ENCODE peak calls at places on chromosome 18, in four cellular contexts. W, J, B and F are unnamed samples.

GRCh38 chr18:35121531-35121930 is 80.3 kb downstream of the MAPRE2 start:
- DNase-seq in W (no peak), J (no peak), B (no peak), F (no peak)

GRCh38 chr18:11498821-11499220 is 110.6 kb upstream of the SLC35G4 start:
- DNase-seq in W (no peak), J (no peak), B (no peak), F (no peak)

GRCh38 chr18:63342206-63342605 is 22.6 kb upstream of the BCL2 start:
- DNase-seq in W (no peak), J (peak; percentile 38), B (peak; percentile 53), F (no peak)

GRCh38 chr18:36038102-36038663 is 29.2 kb downstream of the RPRD1A start:
- DNase-seq in W (no peak), J (no peak), B (no peak), F (no peak)

GRCh38 chr18:47627030-47627429 is 303.4 kb downstream of the SMAD2 start:
- DNase-seq in W (no peak), J (no peak), B (no peak), F (no peak)

GRCh38 chr18:65587491-65587890 is 163.3 kb upstream of the CDH7 start:
- DNase-seq in W (no peak), J (no peak), B (no peak), F (no peak)

GRCh38 chr18:71630686-71631085 is 913.5 kb downstream of the CBLN2 start:
- DNase-seq in W (no peak), J (no peak), B (no peak), F (no peak)

GRCh38 chr18:59837586-59837985 is 62.2 kb upstream of the PMAIP1 start:
- DNase-seq in W (no peak), J (peak; percentile 31), B (no peak), F (peak; percentile 16)

GRCh38 chr18:60549338-60549960 is 176.9 kb upstream of the MC4R start:
- DNase-seq in W (no peak), J (no peak), B (no peak), F (no peak)

GRCh38 chr18:7576685-7577084 is 9.6 kb downstream of the PTPRM start:
- DNase-seq in W (no peak), J (no peak), B (no peak), F (no peak)

GRCh38 chr18:60541661-60542060 is 169.1 kb upstream of the MC4R start:
- DNase-seq in W (no peak), J (no peak), B (no peak), F (no peak)

GRCh38 chr18:8264861-8265411 is 344.3 kb upstream of the RAB12 start:
- DNase-seq in W (peak; percentile 31), J (no peak), B (no peak), F (no peak)

GRCh38 chr18:36572135-36572856 is 256.5 kb downstream of the TPGS2 start:
- DNase-seq in W (no peak), J (no peak), B (no peak), F (no peak)

GRCh38 chr18:64405161-64405560 is 256.3 kb upstream of the LINC00305 start:
- DNase-seq in W (no peak), J (no peak), B (no peak), F (no peak)

GRCh38 chr18:79528296-79528695 is 132.6 kb downstream of the NFATC1 start:
- DNase-seq in W (no peak), J (peak; percentile 13), B (no peak), F (no peak)

GRCh38 chr18:3424280-3424890 is 25.6 kb upstream of the TGIF1 start:
- DNase-seq in W (no peak), J (no peak), B (no peak), F (no peak)

GRCh38 chr18:59446012-59446411 is 86.9 kb upstream of the LMAN1 start:
- DNase-seq in W (no peak), J (no peak), B (no peak), F (no peak)

GRCh38 chr18:26791676-26792075 is 73.8 kb downstream of the AQP4 start:
- DNase-seq in W (no peak), J (no peak), B (no peak), F (no peak)

GRCh38 chr18:34223164-34223892 is 1.4 kb downstream of the NOL4 start:
- DNase-seq in W (peak; percentile 20), J (no peak), B (peak; percentile 82), F (no peak)

GRCh38 chr18:62505669-62506494 is 16.9 kb upstream of the ZCCHC2 start:
- DNase-seq in W (no peak), J (no peak), B (no peak), F (no peak)

GRCh38 chr18:44098551-44099098 is 582.1 kb upstream of the SETBP1 start:
- DNase-seq in W (no peak), J (no peak), B (peak; percentile 58), F (no peak)

GRCh38 chr18:77132369-77133050 is at the start of gene MBP:
- DNase-seq in W (peak; percentile 92), J (peak; percentile 51), B (peak; percentile 91), F (no peak)

GRCh38 chr18:62987859-62988258 is 272.5 kb downstream of the PHLPP1 start:
- DNase-seq in W (no peak), J (no peak), B (no peak), F (no peak)

GRCh38 chr18:24396082-24396623 is 1.5 kb downstream of the OSBPL1A start:
- DNase-seq in W (no peak), J (no peak), B (no peak), F (no peak)

GRCh38 chr18:79397830-79398761 is 2.4 kb downstream of the NFATC1 start:
- DNase-seq in W (peak; percentile 23), J (no peak), B (no peak), F (no peak)

GRCh38 chr18:41096504-41096903 is 858.5 kb upstream of the PIK3C3 start:
- DNase-seq in W (no peak), J (no peak), B (no peak), F (no peak)

GRCh38 chr18:3221496-3221895 is 1.7 kb upstream of the MYOM1 start:
- DNase-seq in W (no peak), J (no peak), B (no peak), F (no peak)

GRCh38 chr18:59249186-59249774 is 24.0 kb downstream of the RAX start:
- DNase-seq in W (no peak), J (peak; percentile 37), B (peak; percentile 66), F (peak; percentile 31)

GRCh38 chr18:62814114-62814759 is 98.9 kb downstream of the PHLPP1 start:
- DNase-seq in W (no peak), J (no peak), B (no peak), F (no peak)

GRCh38 chr18:26307161-26307773 is 81.0 kb downstream of the TAF4B start:
- DNase-seq in W (no peak), J (no peak), B (no peak), F (peak; percentile 7)

GRCh38 chr18:38534073-38534472 is 968.5 kb upstream of the CELF4 start:
- DNase-seq in W (no peak), J (no peak), B (no peak), F (no peak)

GRCh38 chr18:40821596-40822243 is 1133.3 kb upstream of the PIK3C3 start:
- DNase-seq in W (no peak), J (no peak), B (no peak), F (no peak)

GRCh38 chr18:7872569-7872968 is 305.5 kb downstream of the PTPRM start:
- DNase-seq in W (no peak), J (no peak), B (no peak), F (peak; percentile 5)

GRCh38 chr18:79903787-79904356 is 47.6 kb downstream of the SLC66A2 start:
- DNase-seq in W (no peak), J (no peak), B (no peak), F (no peak)

GRCh38 chr18:43789234-43790000 is 512.1 kb upstream of the SYT4 start:
- DNase-seq in W (no peak), J (no peak), B (no peak), F (no peak)

DNA sequence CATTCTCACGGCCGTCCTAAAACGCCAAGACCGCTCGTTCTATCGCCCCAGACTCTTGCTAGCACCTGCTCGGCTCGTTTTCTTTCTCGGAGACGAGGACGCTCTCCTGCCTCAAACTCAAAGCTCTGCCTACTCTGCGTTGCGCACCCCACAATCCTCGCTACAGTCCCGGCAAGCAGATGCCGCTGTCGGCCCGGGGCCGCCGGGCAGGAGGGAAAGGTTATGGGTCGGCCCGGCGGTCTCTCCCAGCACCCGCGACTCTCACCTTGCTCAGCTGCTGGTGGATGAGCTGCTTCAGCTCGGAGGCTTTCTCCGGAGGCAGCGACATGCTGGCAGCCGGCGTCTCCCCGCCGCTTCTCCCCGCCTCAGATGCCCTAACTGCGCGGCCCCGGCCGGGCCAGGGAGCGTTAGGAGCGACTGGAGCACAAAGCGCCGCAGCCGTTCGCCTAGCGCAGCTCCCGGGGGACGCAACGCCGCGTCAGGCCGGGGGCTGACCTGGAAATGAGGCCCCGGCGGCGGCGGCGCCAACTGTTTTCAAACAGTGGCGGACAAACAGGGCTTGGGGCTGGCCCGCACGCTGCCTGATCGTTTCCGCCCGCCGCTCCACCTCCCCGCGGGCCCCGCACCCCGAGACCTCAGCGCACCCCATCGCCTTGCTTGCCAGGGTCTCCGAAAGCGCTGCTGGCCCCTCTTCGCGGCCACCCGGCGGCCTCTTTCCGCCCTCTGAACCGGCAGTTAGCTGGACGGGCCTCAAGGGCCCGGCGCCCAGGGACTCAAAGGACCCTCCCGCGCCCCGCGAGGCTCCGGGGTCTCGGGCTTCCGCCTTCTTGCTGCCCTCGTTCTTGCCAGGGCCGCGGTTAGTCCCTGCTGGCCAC is at the start of the genes CEP76 and PSMG2:
- DNase-seq in W (peak; percentile 90), J (peak; percentile 80), B (peak; percentile 90), F (peak; percentile 75)
- TF ChIP-seq POLR2A in W (peak; percentile 88), J (peak; percentile 60), B (peak; percentile 28), F (peak; percentile 78)

GRCh38 chr18:73381361-73382031 is 513.7 kb upstream of the NETO1 start:
- DNase-seq in W (no peak), J (no peak), B (no peak), F (no peak)
- TF ChIP-seq POLR2A in W (no peak), J (no peak), B (no peak), F (no peak)

DNA sequence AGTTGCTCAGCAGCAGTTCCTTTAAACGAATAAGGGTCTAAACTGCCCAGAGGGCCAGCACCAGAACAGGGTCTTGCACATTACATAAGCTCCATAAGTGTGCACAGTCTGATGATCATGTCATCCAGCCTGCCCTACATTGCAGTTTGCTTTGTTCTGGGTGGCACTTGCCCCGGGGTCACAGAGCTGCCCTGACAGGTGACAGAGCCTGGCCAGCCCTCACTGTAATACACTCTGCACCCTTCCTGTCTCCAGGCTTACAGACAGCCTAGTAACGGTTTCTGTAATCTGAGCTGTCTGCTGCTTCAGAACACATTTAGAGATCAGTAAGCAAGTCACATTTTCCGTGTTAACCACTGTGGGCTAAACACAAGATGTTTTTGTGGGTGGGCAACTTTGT is 213.3 kb downstream of the FAM210A start:
- DNase-seq in W (peak; percentile 75), J (no peak), B (no peak), F (no peak)
- TF ChIP-seq POLR2A in W (no peak), J (no peak), B (no peak), F (no peak)

DNA sequence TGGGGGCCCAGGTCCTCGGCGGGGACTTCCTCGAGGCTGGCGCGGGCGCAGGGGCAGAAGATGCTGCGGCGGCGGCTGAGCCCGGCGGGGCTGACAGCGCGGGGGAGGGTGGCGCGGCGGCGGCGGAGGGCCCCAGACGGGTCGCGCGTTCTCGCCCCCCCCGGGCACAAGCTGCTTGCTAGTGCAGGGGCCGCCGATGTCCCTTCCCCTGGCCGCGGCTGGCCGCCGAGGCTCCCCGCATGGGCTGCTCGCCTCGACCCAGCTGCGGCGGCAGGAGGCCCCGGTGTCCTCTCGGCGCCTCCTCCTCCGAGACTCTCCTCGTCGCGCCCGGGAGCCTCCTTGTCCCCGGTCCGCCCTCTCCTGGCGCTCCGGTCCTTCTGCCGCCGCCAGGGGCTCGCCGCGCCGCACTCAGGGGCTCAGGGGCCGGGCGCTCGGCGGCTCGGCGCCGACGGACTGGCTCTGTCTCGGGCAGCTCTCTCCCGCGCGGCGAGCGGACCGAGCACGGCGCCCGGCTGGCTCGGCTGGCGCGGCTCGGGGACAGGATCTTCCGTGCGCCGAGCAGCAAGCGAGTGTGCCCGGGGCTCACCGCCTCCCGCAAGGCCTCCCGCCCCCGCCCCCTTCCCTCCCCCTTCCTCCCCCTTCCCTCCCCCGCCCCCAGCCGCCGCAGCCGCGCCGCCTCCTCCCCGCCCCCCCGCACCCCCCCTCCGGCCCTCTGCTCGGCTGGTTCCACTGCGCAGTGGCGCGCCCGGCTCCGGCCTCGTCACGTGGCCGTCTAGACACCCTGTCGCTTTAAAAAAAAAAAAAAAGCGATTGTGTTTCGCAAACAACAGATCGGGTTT is 902 bp upstream of the SMAD7 start:
- DNase-seq in W (peak; percentile 92), J (peak; percentile 89), B (peak; percentile 76), F (peak; percentile 68)
- TF ChIP-seq POLR2A in W (peak; percentile 88), J (peak; percentile 63), B (no peak), F (peak; percentile 91)